ENCODE peak calls at places on chromosomes 7 and 10, in six cellular contexts. T, Q, K, B, F and N are unnamed samples.

GRCh38 chr7:41720046-41720445 is 17.2 kb upstream of the INHBA start:
- DNase-seq in T (no peak), Q (no peak), K (no peak), B (no peak), F (no peak), N (no peak)

GRCh38 chr10:101131962-101132635 is 999 bp downstream of the TLX1 start:
- DNase-seq in T (no peak), Q (no peak), K (no peak), B (no peak), F (no peak), N (no peak)

GRCh38 chr7:18345641-18346234 is 149.8 kb upstream of the HDAC9 start:
- DNase-seq in T (peak; percentile 79), Q (peak; percentile 38), K (peak; percentile 47), B (peak; percentile 71), F (no peak), N (no peak)

GRCh38 chr10:85408388-85408787 is 958.2 kb downstream of the GRID1 start:
- DNase-seq in T (no peak), Q (no peak), K (no peak), B (no peak), F (no peak), N (no peak)

GRCh38 chr7:37212526-37212925 is 236.1 kb downstream of the ELMO1 start:
- DNase-seq in T (no peak), Q (no peak), K (no peak), B (no peak), F (no peak), N (no peak)

GRCh38 chr7:134820778-134821177 is 41.3 kb downstream of the CALD1 start:
- DNase-seq in T (no peak), Q (no peak), K (no peak), B (no peak), F (no peak), N (no peak)

GRCh38 chr10:63767512-63767911 is 246.3 kb downstream of the REEP3 start:
- DNase-seq in T (peak; percentile 36), Q (no peak), K (no peak), B (peak; percentile 61), F (no peak), N (no peak)

GRCh38 chr7:1114088-1114487 is 26.2 kb downstream of the GPER1 start:
- DNase-seq in T (no peak), Q (no peak), K (no peak), B (no peak), F (no peak), N (no peak)

GRCh38 chr10:30738416-30738815 is 108.9 kb upstream of the LYZL2 start:
- DNase-seq in T (no peak), Q (no peak), K (no peak), B (no peak), F (no peak), N (no peak)

GRCh38 chr7:41915861-41916260 is 213.0 kb upstream of the INHBA start:
- DNase-seq in T (no peak), Q (no peak), K (no peak), B (peak; percentile 40), F (no peak), N (no peak)

GRCh38 chr7:131225619-131226101 is 102.0 kb upstream of the MKLN1 start:
- DNase-seq in T (peak; percentile 33), Q (peak; percentile 84), K (no peak), B (peak; percentile 75), F (no peak), N (no peak)

GRCh38 chr7:80137410-80137809 is 2.8 kb downstream of the GNAI1 start:
- DNase-seq in T (no peak), Q (no peak), K (no peak), B (no peak), F (no peak), N (no peak)

GRCh38 chr7:73647725-73648592 is 19.7 kb upstream of the VPS37D start:
- DNase-seq in T (no peak), Q (peak; percentile 52), K (peak; percentile 35), B (no peak), F (no peak), N (no peak)